ENCODE peak calls at places on chromosomes 12 and 14, in four cellular contexts. One of them, this sample, is unnamed.
A peak's percentile ranks its signal among the peaks of the same experiment; 100 is the strongest.

GRCh38 chr14:56716705-56717104 is 93.6 kb downstream of the OTX2 start:
- DNase-seq in ovary: no peak
- DNase-seq in sigmoid colon: no peak
- DNase-seq in body of pancreas: no peak
- DNase-seq in this sample: no peak

GRCh38 chr12:105740337-105740736 is 398.4 kb downstream of the NUAK1 start:
- DNase-seq in ovary: no peak
- DNase-seq in sigmoid colon: no peak
- DNase-seq in body of pancreas: no peak
- DNase-seq in this sample: no peak

GRCh38 chr14:74573421-74574091 is 38.5 kb downstream of the LTBP2 start:
- DNase-seq in ovary: no peak
- DNase-seq in sigmoid colon: no peak
- DNase-seq in body of pancreas: no peak
- DNase-seq in this sample: no peak

GRCh38 chr14:29856516-29856915 is 71.1 kb downstream of the PRKD1 start:
- DNase-seq in ovary: no peak
- DNase-seq in sigmoid colon: no peak
- DNase-seq in body of pancreas: no peak
- DNase-seq in this sample: no peak

GRCh38 chr14:103492156-103492555 is 30.5 kb downstream of the CKB start:
- DNase-seq in ovary: no peak
- DNase-seq in sigmoid colon: no peak
- DNase-seq in body of pancreas: no peak
- DNase-seq in this sample: no peak

GRCh38 chr12:2389079-2389790 is 336.4 kb downstream of the CACNA1C start:
- DNase-seq in ovary: no peak
- DNase-seq in sigmoid colon: no peak
- DNase-seq in body of pancreas: no peak
- DNase-seq in this sample: no peak

GRCh38 chr12:79973774-79974173 is 38.9 kb upstream of the PPP1R12A start:
- DNase-seq in ovary: no peak
- DNase-seq in sigmoid colon: no peak
- DNase-seq in body of pancreas: no peak
- DNase-seq in this sample: no peak

GRCh38 chr12:46005151-46005797 is 14.9 kb upstream of the SCAF11 start:
- DNase-seq in ovary: no peak
- DNase-seq in sigmoid colon: no peak
- DNase-seq in body of pancreas: no peak
- DNase-seq in this sample: no peak

GRCh38 chr12:88325076-88325827 is 183.1 kb downstream of the TMTC3 start:
- DNase-seq in ovary: peak; percentile 12
- DNase-seq in sigmoid colon: no peak
- DNase-seq in body of pancreas: peak; percentile 4
- DNase-seq in this sample: peak; percentile 86

GRCh38 chr14:105375635-105376057 is 22.7 kb upstream of the TEX22 start:
- DNase-seq in ovary: no peak
- DNase-seq in sigmoid colon: no peak
- DNase-seq in body of pancreas: no peak
- DNase-seq in this sample: no peak

GRCh38 chr14:77040995-77041744 is 12.7 kb upstream of the IRF2BPL start:
- DNase-seq in ovary: no peak
- DNase-seq in sigmoid colon: peak; percentile 74
- DNase-seq in body of pancreas: peak; percentile 75
- DNase-seq in this sample: no peak

GRCh38 chr12:113432976-113433375 is 10.8 kb downstream of the SDSL start:
- DNase-seq in ovary: no peak
- DNase-seq in sigmoid colon: no peak
- DNase-seq in body of pancreas: no peak
- DNase-seq in this sample: no peak

GRCh38 chr12:2273288-2273687 is 220.5 kb downstream of the CACNA1C start:
- DNase-seq in ovary: no peak
- DNase-seq in sigmoid colon: peak; percentile 85
- DNase-seq in body of pancreas: no peak
- DNase-seq in this sample: no peak

GRCh38 chr12:7907009-7907408 is 29.0 kb downstream of the SLC2A3 start:
- DNase-seq in ovary: no peak
- DNase-seq in sigmoid colon: no peak
- DNase-seq in body of pancreas: peak; percentile 85
- DNase-seq in this sample: no peak

GRCh38 chr14:90573385-90574105 is 176.7 kb downstream of the CALM1 start:
- DNase-seq in ovary: peak; percentile 42
- DNase-seq in sigmoid colon: no peak
- DNase-seq in body of pancreas: peak; percentile 21
- DNase-seq in this sample: no peak

GRCh38 chr12:85283560-85283959 is 3.5 kb downstream of the ALX1 start:
- DNase-seq in ovary: no peak
- DNase-seq in sigmoid colon: no peak
- DNase-seq in body of pancreas: no peak
- DNase-seq in this sample: peak; percentile 65

GRCh38 chr12:5808956-5809355 is 136.1 kb downstream of the ANO2 start:
- DNase-seq in ovary: no peak
- DNase-seq in sigmoid colon: no peak
- DNase-seq in body of pancreas: no peak
- DNase-seq in this sample: no peak

GRCh38 chr12:67357726-67358125 is 88.6 kb downstream of the CAND1 start:
- DNase-seq in ovary: no peak
- DNase-seq in sigmoid colon: no peak
- DNase-seq in body of pancreas: no peak
- DNase-seq in this sample: no peak

GRCh38 chr12:108616941-108617858 is 16.5 kb downstream of the SELPLG start:
- DNase-seq in ovary: no peak
- DNase-seq in sigmoid colon: no peak
- DNase-seq in body of pancreas: peak; percentile 46
- DNase-seq in this sample: no peak

GRCh38 chr12:122875590-122876220 is 20.2 kb downstream of the VPS37B start:
- DNase-seq in ovary: no peak
- DNase-seq in sigmoid colon: no peak
- DNase-seq in body of pancreas: no peak
- DNase-seq in this sample: no peak

GRCh38 chr12:92928431-92928961 is 599 bp downstream of the EEA1 start:
- DNase-seq in ovary: peak; percentile 45
- DNase-seq in sigmoid colon: peak; percentile 75
- DNase-seq in body of pancreas: no peak
- DNase-seq in this sample: no peak

GRCh38 chr14:32397871-32398640 is 69.0 kb downstream of the AKAP6 start:
- DNase-seq in ovary: no peak
- DNase-seq in sigmoid colon: no peak
- DNase-seq in body of pancreas: no peak
- DNase-seq in this sample: peak; percentile 31

GRCh38 chr14:92887157-92887556 is 35.8 kb upstream of the CHGA start:
- DNase-seq in ovary: no peak
- DNase-seq in sigmoid colon: no peak
- DNase-seq in body of pancreas: no peak
- DNase-seq in this sample: no peak

GRCh38 chr14:99004112-99004511 is 267.9 kb downstream of the BCL11B start:
- DNase-seq in ovary: no peak
- DNase-seq in sigmoid colon: no peak
- DNase-seq in body of pancreas: no peak
- DNase-seq in this sample: no peak

GRCh38 chr12:12086975-12087692 is 16.4 kb downstream of the BCL2L14 start:
- DNase-seq in ovary: no peak
- DNase-seq in sigmoid colon: no peak
- DNase-seq in body of pancreas: no peak
- DNase-seq in this sample: peak; percentile 39

GRCh38 chr14:73743431-73743931 is 29.3 kb upstream of the PNMA1 start:
- DNase-seq in ovary: no peak
- DNase-seq in sigmoid colon: peak; percentile 85
- DNase-seq in body of pancreas: peak; percentile 58
- DNase-seq in this sample: no peak

GRCh38 chr14:88834883-88835431 is 10.5 kb downstream of the TTC8 start:
- DNase-seq in ovary: no peak
- DNase-seq in sigmoid colon: no peak
- DNase-seq in body of pancreas: no peak
- DNase-seq in this sample: no peak

GRCh38 chr12:106586803-106587684 is 4.2 kb downstream of the RFX4 start:
- DNase-seq in ovary: no peak
- DNase-seq in sigmoid colon: no peak
- DNase-seq in body of pancreas: no peak
- DNase-seq in this sample: no peak

GRCh38 chr12:128069359-128069997 is 197.5 kb upstream of the TMEM132C start:
- DNase-seq in ovary: no peak
- DNase-seq in sigmoid colon: no peak
- DNase-seq in body of pancreas: peak; percentile 24
- DNase-seq in this sample: peak; percentile 64

GRCh38 chr12:47833591-47834012 is 13.9 kb upstream of the HDAC7 start:
- DNase-seq in ovary: no peak
- DNase-seq in sigmoid colon: no peak
- DNase-seq in body of pancreas: no peak
- DNase-seq in this sample: peak; percentile 26
- H3K4me1 ChIP-seq in ovary: peaks cover 6% of the 10 kb centered on the region
- H3K4me1 ChIP-seq in sigmoid colon: peaks cover 25% of the 10 kb centered on the region
- H3K4me1 ChIP-seq in body of pancreas: peaks cover 16% of the 10 kb centered on the region
- H3K4me1 ChIP-seq in this sample: peaks cover 48% of the 10 kb centered on the region

DNA sequence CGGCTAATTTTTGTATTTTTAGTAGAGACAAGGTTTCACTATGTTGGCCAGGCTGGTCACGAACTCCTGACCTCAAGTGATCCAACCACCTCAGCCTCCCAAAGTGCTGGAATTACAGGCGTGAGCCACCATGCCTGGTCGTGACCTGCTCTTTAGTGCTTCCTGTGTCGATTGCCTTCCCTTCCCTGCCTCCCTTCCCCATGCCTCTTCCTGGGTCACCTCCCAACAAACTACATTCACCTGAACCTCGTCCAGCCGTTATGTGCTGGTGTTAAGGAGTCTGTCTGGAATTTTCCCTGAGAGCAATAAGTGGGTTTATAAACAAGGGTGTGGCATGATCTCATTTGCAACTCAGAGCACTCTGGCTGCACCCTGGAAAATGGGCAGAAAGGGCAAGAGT is 32.1 kb upstream of the C12orf76 start:
- DNase-seq in ovary: no peak
- DNase-seq in sigmoid colon: no peak
- DNase-seq in body of pancreas: no peak
- DNase-seq in this sample: no peak
- H3K27ac ChIP-seq in ovary: no peak overlapping the region
- H3K27ac ChIP-seq in sigmoid colon: no peak overlapping the region
- H3K27ac ChIP-seq in body of pancreas: no peak overlapping the region
- H3K27ac ChIP-seq in this sample: no peak overlapping the region

DNA sequence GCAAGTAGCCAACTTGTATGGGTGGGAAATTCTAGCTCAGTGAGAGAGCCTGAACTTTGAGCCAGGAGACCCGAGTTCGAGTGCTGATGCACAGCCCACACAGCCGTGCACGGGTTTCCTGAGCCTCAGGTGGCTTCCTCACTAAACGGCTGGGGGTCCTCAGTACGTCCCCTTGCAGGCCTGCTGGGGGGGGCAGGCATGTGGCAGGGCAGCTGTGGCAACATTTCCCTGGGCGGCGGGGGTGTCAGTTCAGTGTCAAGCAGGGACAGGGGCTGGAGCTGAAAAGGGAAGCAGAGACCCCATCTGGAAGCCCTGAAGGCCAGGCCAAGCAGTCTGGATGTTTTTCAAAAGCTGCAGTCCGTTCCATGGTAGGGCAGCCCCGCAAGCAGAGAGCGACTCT is 14.6 kb upstream of the DIO3 start:
- DNase-seq in ovary: no peak
- DNase-seq in sigmoid colon: no peak
- DNase-seq in body of pancreas: no peak
- DNase-seq in this sample: no peak
- H3K4me3 ChIP-seq in ovary: no peak overlapping the region
- H3K4me3 ChIP-seq in sigmoid colon: no peak overlapping the region
- H3K4me3 ChIP-seq in body of pancreas: no peak overlapping the region
- H3K4me3 ChIP-seq in this sample: no peak overlapping the region

GRCh38 chr14:102320671-102321455 is 1.3 kb downstream of the ZNF839 start:
- DNase-seq in ovary: no peak
- DNase-seq in sigmoid colon: peak; percentile 46
- DNase-seq in body of pancreas: no peak
- DNase-seq in this sample: no peak
- H3K4me1 ChIP-seq in ovary: peaks cover 11% of the 10 kb centered on the region
- H3K4me1 ChIP-seq in sigmoid colon: peaks cover 39% of the 10 kb centered on the region
- H3K4me1 ChIP-seq in body of pancreas: peaks cover 50% of the 10 kb centered on the region
- H3K4me1 ChIP-seq in this sample: no peaks in the 10 kb centered on the region

DNA sequence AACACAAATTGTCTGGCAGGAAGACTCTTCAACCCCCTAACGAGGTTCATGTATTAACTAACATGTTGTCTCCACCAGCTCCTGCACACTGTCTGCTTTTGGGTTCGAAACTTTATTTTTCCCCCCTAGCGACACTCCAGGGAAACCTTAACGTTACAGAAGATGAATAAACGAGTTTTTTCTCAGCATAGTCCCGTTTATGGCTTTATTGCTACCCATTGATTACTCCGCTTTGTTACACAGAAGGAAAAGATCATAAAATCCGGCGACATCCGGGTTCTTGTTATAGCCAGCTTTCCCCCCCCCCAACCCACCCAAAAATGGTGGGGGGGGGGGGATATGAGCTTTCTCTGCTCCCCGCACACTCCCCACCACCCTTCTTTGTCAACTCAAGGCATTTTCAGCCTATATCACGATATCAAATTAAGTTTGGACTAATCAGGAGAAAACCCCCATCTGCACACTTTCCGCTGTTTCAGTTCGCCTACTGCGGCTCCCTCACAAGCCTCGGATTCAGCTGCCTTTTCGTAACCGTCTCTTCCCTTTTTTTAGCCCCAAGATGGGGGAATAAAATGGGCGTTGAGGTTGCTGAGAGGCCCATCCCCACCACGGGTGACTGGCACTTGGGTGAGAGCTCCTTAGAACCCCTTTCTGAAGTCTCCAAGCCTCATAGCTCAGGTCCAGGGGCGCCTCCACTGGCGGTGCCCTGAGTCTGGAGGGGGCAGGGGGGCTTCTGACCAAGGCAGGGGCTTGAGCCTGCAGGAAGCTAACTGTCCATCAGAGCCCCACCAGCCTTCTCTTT is 1.4 kb upstream of the HOXC6 start:
- DNase-seq in ovary: no peak
- DNase-seq in sigmoid colon: no peak
- DNase-seq in body of pancreas: no peak
- DNase-seq in this sample: no peak
- H3K27ac ChIP-seq in ovary: peak overlapping the region; percentile 95
- H3K27ac ChIP-seq in sigmoid colon: no peak overlapping the region
- H3K27ac ChIP-seq in body of pancreas: no peak overlapping the region
- H3K27ac ChIP-seq in this sample: no peak overlapping the region

GRCh38 chr12:64780531-64781373 is 21.5 kb upstream of the GNS start:
- DNase-seq in ovary: peak; percentile 47
- DNase-seq in sigmoid colon: peak; percentile 64
- DNase-seq in body of pancreas: peak; percentile 87
- DNase-seq in this sample: peak; percentile 34

GRCh38 chr12:64779349-64779974 is 20.3 kb upstream of the GNS start:
- DNase-seq in ovary: no peak
- DNase-seq in sigmoid colon: no peak
- DNase-seq in body of pancreas: no peak
- DNase-seq in this sample: no peak

GRCh38 chr12:64781374-64782029 is 22.3 kb upstream of the GNS start:
- DNase-seq in ovary: no peak
- DNase-seq in sigmoid colon: no peak
- DNase-seq in body of pancreas: peak; percentile 69
- DNase-seq in this sample: no peak

GRCh38 chr12:64782181-64782580 is 23.0 kb upstream of the GNS start:
- DNase-seq in ovary: no peak
- DNase-seq in sigmoid colon: no peak
- DNase-seq in body of pancreas: peak; percentile 16
- DNase-seq in this sample: no peak

DNA sequence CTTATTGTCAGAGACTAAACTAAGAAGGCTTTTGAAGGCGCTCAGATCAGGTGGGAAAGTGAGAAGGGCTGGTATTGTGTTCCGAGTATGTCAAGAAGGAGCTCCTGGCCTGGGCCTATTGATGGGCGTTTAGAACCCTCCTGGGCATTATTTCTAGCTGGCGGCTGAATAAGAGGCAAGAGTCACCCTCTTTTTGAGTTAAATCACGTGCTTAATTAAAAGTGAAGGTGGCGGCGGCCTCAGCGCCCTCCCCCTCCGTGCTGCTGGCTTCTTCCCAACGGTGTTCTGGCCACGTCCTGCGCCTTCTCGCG is 21.0 kb upstream of the GNS start:
- DNase-seq in ovary: no peak
- DNase-seq in sigmoid colon: no peak
- DNase-seq in body of pancreas: no peak
- DNase-seq in this sample: no peak
- H3K4me3 ChIP-seq in ovary: peak overlapping the region; percentile 43
- H3K4me3 ChIP-seq in sigmoid colon: peak overlapping the region; percentile 45
- H3K4me3 ChIP-seq in body of pancreas: peak overlapping the region; percentile 66
- H3K4me3 ChIP-seq in this sample: peak overlapping the region; percentile 63

This sample was measured in SJCRH30.